ENCODE peak calls at places on chromosomes 11 and 22, in six cellular contexts. One of them, this sample, is unnamed. For H3K27me3 and H3K9me3, the result is how much of the 10 kb centered on the place peaks cover.

GRCh38 chr11:116686891-116687290 is 85.9 kb downstream of the BUD13 start:
- DNase-seq in tibial artery: no peak
- DNase-seq in sigmoid colon: peak
- DNase-seq in neural progenitor cell: no peak
- DNase-seq in pancreas: no peak
- DNase-seq in tibial nerve: no peak
- DNase-seq in this sample: no peak

GRCh38 chr11:67407700-67408163 is 3.8 kb downstream of the TBC1D10C start:
- DNase-seq in tibial artery: no peak
- DNase-seq in sigmoid colon: no peak
- DNase-seq in neural progenitor cell: no peak
- DNase-seq in pancreas: no peak
- DNase-seq in tibial nerve: no peak
- DNase-seq in this sample: no peak

GRCh38 chr11:70944636-70945035 is 307.7 kb downstream of the SHANK2 start:
- DNase-seq in tibial artery: no peak
- DNase-seq in sigmoid colon: no peak
- DNase-seq in neural progenitor cell: no peak
- DNase-seq in pancreas: no peak
- DNase-seq in tibial nerve: no peak
- DNase-seq in this sample: no peak

GRCh38 chr11:12053606-12054361 is 45.4 kb upstream of the DKK3 start:
- DNase-seq in tibial artery: peak
- DNase-seq in sigmoid colon: peak
- DNase-seq in neural progenitor cell: no peak
- DNase-seq in pancreas: no peak
- DNase-seq in tibial nerve: no peak
- DNase-seq in this sample: no peak

GRCh38 chr11:74319139-74319538 is 7.7 kb upstream of the P4HA3 start:
- DNase-seq in tibial artery: no peak
- DNase-seq in sigmoid colon: no peak
- DNase-seq in neural progenitor cell: no peak
- DNase-seq in pancreas: no peak
- DNase-seq in tibial nerve: no peak
- DNase-seq in this sample: no peak

GRCh38 chr11:72245232-72245816 is 1.3 kb upstream of the PHOX2A start:
- DNase-seq in tibial artery: no peak
- DNase-seq in sigmoid colon: no peak
- DNase-seq in neural progenitor cell: no peak
- DNase-seq in pancreas: no peak
- DNase-seq in tibial nerve: no peak
- DNase-seq in this sample: no peak

GRCh38 chr22:27603823-27604190 is 197.7 kb downstream of the MN1 start:
- DNase-seq in tibial artery: peak
- DNase-seq in sigmoid colon: no peak
- DNase-seq in neural progenitor cell: peak
- DNase-seq in pancreas: peak
- DNase-seq in tibial nerve: no peak
- DNase-seq in this sample: no peak

GRCh38 chr22:31229402-31230140 is 17.5 kb downstream of the LIMK2 start:
- DNase-seq in tibial artery: peak
- DNase-seq in sigmoid colon: peak
- DNase-seq in neural progenitor cell: peak
- DNase-seq in pancreas: peak
- DNase-seq in tibial nerve: peak
- DNase-seq in this sample: no peak

GRCh38 chr11:119706887-119707286 is 22.1 kb downstream of the NECTIN1 start:
- DNase-seq in tibial artery: no peak
- DNase-seq in sigmoid colon: no peak
- DNase-seq in neural progenitor cell: peak
- DNase-seq in pancreas: no peak
- DNase-seq in tibial nerve: no peak
- DNase-seq in this sample: no peak

GRCh38 chr22:32837803-32838202 is 36.3 kb downstream of the TIMP3 start:
- DNase-seq in tibial artery: no peak
- DNase-seq in sigmoid colon: no peak
- DNase-seq in neural progenitor cell: no peak
- DNase-seq in pancreas: no peak
- DNase-seq in tibial nerve: no peak
- DNase-seq in this sample: no peak

GRCh38 chr22:23894710-23895598 is 771 bp downstream of the MIF start:
- DNase-seq in tibial artery: peak
- DNase-seq in sigmoid colon: peak
- DNase-seq in neural progenitor cell: peak
- DNase-seq in pancreas: peak
- DNase-seq in tibial nerve: peak
- DNase-seq in this sample: peak

GRCh38 chr22:20128902-20129746 is 2.5 kb upstream of the ZDHHC8 start:
- DNase-seq in tibial artery: no peak
- DNase-seq in sigmoid colon: no peak
- DNase-seq in neural progenitor cell: peak
- DNase-seq in pancreas: no peak
- DNase-seq in tibial nerve: no peak
- DNase-seq in this sample: no peak

GRCh38 chr11:67262731-67263675 is 3.3 kb upstream of the GRK2 start:
- DNase-seq in tibial artery: peak
- DNase-seq in sigmoid colon: peak
- DNase-seq in neural progenitor cell: peak
- DNase-seq in pancreas: peak
- DNase-seq in tibial nerve: peak
- DNase-seq in this sample: peak

GRCh38 chr11:79066456-79067354 is 374.1 kb downstream of the TENM4 start:
- DNase-seq in tibial artery: no peak
- DNase-seq in sigmoid colon: no peak
- DNase-seq in neural progenitor cell: peak
- DNase-seq in pancreas: no peak
- DNase-seq in tibial nerve: no peak
- DNase-seq in this sample: no peak

GRCh38 chr22:40120783-40121182 is 56.9 kb upstream of the TNRC6B start:
- DNase-seq in tibial artery: no peak
- DNase-seq in sigmoid colon: no peak
- DNase-seq in neural progenitor cell: no peak
- DNase-seq in pancreas: no peak
- DNase-seq in tibial nerve: no peak
- DNase-seq in this sample: no peak

GRCh38 chr11:46247664-46248063 is 29.8 kb upstream of the CREB3L1 start:
- DNase-seq in tibial artery: no peak
- DNase-seq in sigmoid colon: no peak
- DNase-seq in neural progenitor cell: peak
- DNase-seq in pancreas: peak
- DNase-seq in tibial nerve: no peak
- DNase-seq in this sample: no peak

GRCh38 chr22:38572065-38572464 is 2.1 kb upstream of the DMC1 start:
- DNase-seq in tibial artery: no peak
- DNase-seq in sigmoid colon: no peak
- DNase-seq in neural progenitor cell: peak
- DNase-seq in pancreas: peak
- DNase-seq in tibial nerve: no peak
- DNase-seq in this sample: no peak

GRCh38 chr22:36379593-36380361 is 8.0 kb downstream of the MYH9 start:
- DNase-seq in tibial artery: peak
- DNase-seq in sigmoid colon: no peak
- DNase-seq in neural progenitor cell: no peak
- DNase-seq in pancreas: no peak
- DNase-seq in tibial nerve: no peak
- DNase-seq in this sample: no peak

GRCh38 chr11:17161515-17161914 is 46.3 kb downstream of the PIK3C2A start:
- DNase-seq in tibial artery: no peak
- DNase-seq in sigmoid colon: no peak
- DNase-seq in neural progenitor cell: no peak
- DNase-seq in pancreas: no peak
- DNase-seq in tibial nerve: no peak
- DNase-seq in this sample: no peak

GRCh38 chr11:64271339-64272132 is 12.9 kb downstream of the BAD start:
- DNase-seq in tibial artery: peak
- DNase-seq in sigmoid colon: peak
- DNase-seq in neural progenitor cell: peak
- DNase-seq in pancreas: peak
- DNase-seq in tibial nerve: peak
- DNase-seq in this sample: peak

GRCh38 chr11:84800755-84801346 is 826.3 kb downstream of the DLG2 start:
- DNase-seq in tibial artery: no peak
- DNase-seq in sigmoid colon: no peak
- DNase-seq in neural progenitor cell: peak
- DNase-seq in pancreas: no peak
- DNase-seq in tibial nerve: no peak
- DNase-seq in this sample: no peak

GRCh38 chr11:93700830-93701229 is 39.3 kb downstream of the CEP295 start:
- DNase-seq in tibial artery: no peak
- DNase-seq in sigmoid colon: no peak
- DNase-seq in neural progenitor cell: no peak
- DNase-seq in pancreas: no peak
- DNase-seq in tibial nerve: no peak
- DNase-seq in this sample: no peak

GRCh38 chr11:79152511-79152910 is 288.3 kb downstream of the TENM4 start:
- DNase-seq in tibial artery: no peak
- DNase-seq in sigmoid colon: no peak
- DNase-seq in neural progenitor cell: no peak
- DNase-seq in pancreas: no peak
- DNase-seq in tibial nerve: no peak
- DNase-seq in this sample: no peak

GRCh38 chr11:8604078-8604723 is 10.2 kb upstream of the STK33 start:
- DNase-seq in tibial artery: peak
- DNase-seq in sigmoid colon: peak
- DNase-seq in neural progenitor cell: peak
- DNase-seq in pancreas: peak
- DNase-seq in tibial nerve: no peak
- DNase-seq in this sample: peak

GRCh38 chr11:47254381-47254780 is 3.4 kb upstream of the NR1H3 start:
- DNase-seq in tibial artery: peak
- DNase-seq in sigmoid colon: peak
- DNase-seq in neural progenitor cell: no peak
- DNase-seq in pancreas: no peak
- DNase-seq in tibial nerve: no peak
- DNase-seq in this sample: peak

GRCh38 chr11:13166036-13166435 is 111.6 kb upstream of the BMAL1 start:
- DNase-seq in tibial artery: no peak
- DNase-seq in sigmoid colon: no peak
- DNase-seq in neural progenitor cell: no peak
- DNase-seq in pancreas: no peak
- DNase-seq in tibial nerve: no peak
- DNase-seq in this sample: no peak

GRCh38 chr11:9150501-9150900 is 59.1 kb upstream of the SCUBE2 start:
- DNase-seq in tibial artery: no peak
- DNase-seq in sigmoid colon: no peak
- DNase-seq in neural progenitor cell: no peak
- DNase-seq in pancreas: no peak
- DNase-seq in tibial nerve: no peak
- DNase-seq in this sample: no peak

GRCh38 chr22:25392584-25392983 is 171.9 kb upstream of the GRK3 start:
- DNase-seq in tibial artery: no peak
- DNase-seq in sigmoid colon: no peak
- DNase-seq in neural progenitor cell: no peak
- DNase-seq in pancreas: no peak
- DNase-seq in tibial nerve: no peak
- DNase-seq in this sample: no peak

GRCh38 chr22:25388415-25388814 is 169.0 kb downstream of the CRYBB2 start:
- DNase-seq in tibial artery: no peak
- DNase-seq in sigmoid colon: no peak
- DNase-seq in neural progenitor cell: no peak
- DNase-seq in pancreas: no peak
- DNase-seq in tibial nerve: no peak
- DNase-seq in this sample: no peak

GRCh38 chr22:25388866-25389540 is 169.6 kb downstream of the CRYBB2 start:
- DNase-seq in tibial artery: no peak
- DNase-seq in sigmoid colon: no peak
- DNase-seq in neural progenitor cell: no peak
- DNase-seq in pancreas: no peak
- DNase-seq in tibial nerve: no peak
- DNase-seq in this sample: no peak

GRCh38 chr22:25389541-25389919 is 170.1 kb downstream of the CRYBB2 start:
- DNase-seq in tibial artery: no peak
- DNase-seq in sigmoid colon: no peak
- DNase-seq in neural progenitor cell: no peak
- DNase-seq in pancreas: no peak
- DNase-seq in tibial nerve: no peak
- DNase-seq in this sample: no peak

GRCh38 chr22:25390297-25391240 is 171.1 kb downstream of the CRYBB2 start:
- DNase-seq in tibial artery: no peak
- DNase-seq in sigmoid colon: no peak
- DNase-seq in neural progenitor cell: no peak
- DNase-seq in pancreas: no peak
- DNase-seq in tibial nerve: no peak
- DNase-seq in this sample: no peak
- H3K27me3 ChIP-seq in tibial artery: under half
- H3K27me3 ChIP-seq in sigmoid colon: under half
- H3K27me3 ChIP-seq in neural progenitor cell: under half
- H3K27me3 ChIP-seq in pancreas: under half
- H3K27me3 ChIP-seq in tibial nerve: under half
- H3K27me3 ChIP-seq in this sample: under half

GRCh38 chr11:128936546-128937275 is 6.0 kb downstream of the TP53AIP1 start:
- DNase-seq in tibial artery: no peak
- DNase-seq in sigmoid colon: no peak
- DNase-seq in neural progenitor cell: peak
- DNase-seq in pancreas: no peak
- DNase-seq in tibial nerve: no peak
- DNase-seq in this sample: no peak
- TF ChIP-seq CTCF in tibial artery: no peak
- TF ChIP-seq CTCF in sigmoid colon: no peak
- TF ChIP-seq CTCF in neural progenitor cell: no peak
- TF ChIP-seq CTCF in pancreas: no peak
- TF ChIP-seq CTCF in tibial nerve: no peak
- TF ChIP-seq CTCF in this sample: no peak

DNA sequence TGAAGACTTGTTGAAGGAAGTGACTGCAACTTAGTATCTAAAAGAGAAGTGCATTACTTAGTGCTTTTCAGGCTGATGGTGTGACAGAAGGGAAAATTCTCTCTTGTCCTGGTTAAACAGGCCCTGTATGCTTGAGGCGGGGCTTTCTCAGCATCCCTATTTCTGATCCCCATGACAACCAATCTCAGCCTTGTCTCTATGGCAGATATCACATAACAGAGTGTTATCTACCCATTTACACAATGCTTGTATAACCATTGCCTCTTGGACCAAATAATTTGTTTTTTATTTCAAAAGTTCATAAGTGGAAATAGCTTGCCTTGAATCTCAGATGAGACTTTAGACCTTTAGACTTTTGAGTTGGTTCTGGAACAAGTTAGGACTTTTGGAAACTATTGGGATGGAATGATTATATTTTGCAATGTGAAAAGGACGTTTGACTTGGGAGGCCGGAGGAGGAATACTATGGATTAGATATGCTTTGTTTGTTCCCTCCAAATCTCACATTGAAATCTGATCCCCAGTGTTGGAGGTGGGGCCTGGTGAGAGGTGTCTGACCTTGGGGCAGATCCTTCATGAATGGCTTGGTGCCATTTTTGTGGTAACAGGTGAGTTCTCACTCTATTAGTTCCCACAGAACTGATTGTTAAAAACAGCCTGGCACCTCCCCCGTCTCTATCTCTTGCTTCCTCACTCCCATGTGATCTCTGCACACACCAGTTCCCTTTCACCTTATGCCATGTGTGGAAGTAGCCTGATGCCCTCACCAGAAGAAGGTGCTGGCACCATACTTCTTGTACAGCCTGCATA is 3.1 kb upstream of the GLYAT start:
- DNase-seq in tibial artery: no peak
- DNase-seq in sigmoid colon: no peak
- DNase-seq in neural progenitor cell: no peak
- DNase-seq in pancreas: peak
- DNase-seq in tibial nerve: no peak
- DNase-seq in this sample: no peak
- H3K9me3 ChIP-seq in tibial artery: under half
- H3K9me3 ChIP-seq in sigmoid colon: under half
- H3K9me3 ChIP-seq in neural progenitor cell: under half
- H3K9me3 ChIP-seq in pancreas: under half
- H3K9me3 ChIP-seq in tibial nerve: under half
- H3K9me3 ChIP-seq in this sample: under half

GRCh38 chr11:18794956-18795355 is 3.4 kb upstream of the PTPN5 start:
- DNase-seq in tibial artery: no peak
- DNase-seq in sigmoid colon: no peak
- DNase-seq in neural progenitor cell: no peak
- DNase-seq in pancreas: no peak
- DNase-seq in tibial nerve: no peak
- DNase-seq in this sample: no peak
- H3K27me3 ChIP-seq in tibial artery: half or more
- H3K27me3 ChIP-seq in sigmoid colon: under half
- H3K27me3 ChIP-seq in neural progenitor cell: half or more
- H3K27me3 ChIP-seq in pancreas: under half
- H3K27me3 ChIP-seq in tibial nerve: under half
- H3K27me3 ChIP-seq in this sample: under half